ENCODE peak calls at places on chromosome 5, in five cellular contexts. C is HepG2, G is GM12878, N is upper lobe of left lung, R is K562. J is an unnamed sample.

GRCh38 chr5:4229414-4229813 is 633.8 kb downstream of the IRX1 start:
- ATAC-seq in C (no peak), G (no peak), N (no peak), R (no peak), J (peak; percentile 14)

GRCh38 chr5:171188016-171188415 is 121.0 kb upstream of the TLX3 start:
- ATAC-seq in C (no peak), G (no peak), N (no peak), R (no peak), J (no peak)

GRCh38 chr5:86623785-86624483 is 6.2 kb downstream of the COX7C start:
- ATAC-seq in C (peak; percentile 60), G (peak; percentile 18), N (no peak), R (peak; percentile 85), J (no peak)

GRCh38 chr5:78745985-78746384 is 97.4 kb upstream of the LHFPL2 start:
- ATAC-seq in C (no peak), G (no peak), N (no peak), R (no peak), J (no peak)

GRCh38 chr5:181052928-181053759 is 13.1 kb downstream of the BTNL9 start:
- ATAC-seq in C (no peak), G (no peak), N (peak; percentile 33), R (peak; percentile 63), J (peak; percentile 37)

GRCh38 chr5:178392998-178393397 is 160.4 kb upstream of the PHYKPL start:
- ATAC-seq in C (no peak), G (no peak), N (peak; percentile 59), R (no peak), J (no peak)

GRCh38 chr5:39187873-39188731 is 31.3 kb downstream of the FYB1 start:
- ATAC-seq in C (no peak), G (no peak), N (no peak), R (no peak), J (no peak)

GRCh38 chr5:125367702-125368101 is 621.3 kb upstream of the ZNF608 start:
- ATAC-seq in C (no peak), G (no peak), N (no peak), R (no peak), J (no peak)

GRCh38 chr5:168260353-168261211 is 30.9 kb upstream of the WWC1 start:
- ATAC-seq in C (no peak), G (no peak), N (peak; percentile 89), R (no peak), J (no peak)

GRCh38 chr5:33474931-33475499 is 34.2 kb downstream of the TARS1 start:
- ATAC-seq in C (no peak), G (no peak), N (no peak), R (peak; percentile 44), J (no peak)

GRCh38 chr5:81819556-81820314 is 68.8 kb upstream of the SSBP2 start:
- ATAC-seq in C (no peak), G (no peak), N (no peak), R (peak; percentile 65), J (no peak)

GRCh38 chr5:111948078-111948477 is 191.1 kb upstream of the NREP start:
- ATAC-seq in C (no peak), G (no peak), N (peak; percentile 50), R (no peak), J (no peak)

GRCh38 chr5:177467436-177467835 is 6.0 kb downstream of the DBN1 start:
- ATAC-seq in C (no peak), G (no peak), N (no peak), R (no peak), J (no peak)

GRCh38 chr5:138755084-138755748 is 2.0 kb downstream of the CTNNA1 start:
- ATAC-seq in C (no peak), G (peak; percentile 83), N (no peak), R (no peak), J (no peak)

GRCh38 chr5:142168365-142168764 is 59.8 kb downstream of the NDFIP1 start:
- ATAC-seq in C (no peak), G (no peak), N (no peak), R (no peak), J (no peak)

GRCh38 chr5:158942217-158942616 is 157.5 kb downstream of the EBF1 start:
- ATAC-seq in C (no peak), G (peak; percentile 37), N (no peak), R (no peak), J (no peak)

GRCh38 chr5:81305783-81306182 is 4.4 kb downstream of the ZCCHC9 start:
- ATAC-seq in C (no peak), G (peak; percentile 6), N (no peak), R (no peak), J (no peak)

DNA sequence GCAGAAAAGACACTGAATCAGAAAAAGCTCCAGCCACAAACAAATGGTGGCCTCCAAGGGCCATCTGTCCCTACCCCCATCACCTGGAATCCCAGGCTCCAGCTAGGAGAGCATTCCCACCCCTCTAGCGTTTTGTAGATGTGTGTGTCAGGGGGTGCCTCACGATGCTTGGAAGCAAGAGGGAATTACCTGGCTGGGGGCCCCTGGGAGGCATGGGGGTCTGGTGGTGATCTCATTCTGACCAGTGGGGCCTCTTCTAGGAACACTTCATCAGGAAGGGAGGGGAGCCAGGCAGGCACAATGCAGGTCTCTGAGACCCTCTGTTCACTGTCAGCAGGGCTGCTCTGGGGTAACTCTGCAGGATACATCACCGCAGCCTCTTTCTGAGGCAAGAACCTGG is 6.0 kb downstream of the SHROOM1 start:
- ATAC-seq in C (no peak), G (no peak), N (no peak), R (no peak), J (no peak)
- H3K27me3 ChIP-seq in C (no peaks in the 10 kb centered on the region), G (peaks cover 2% of the 10 kb centered on the region), N (no peaks in the 10 kb centered on the region), R (no peaks in the 10 kb centered on the region), J (peaks cover 15% of the 10 kb centered on the region)

DNA sequence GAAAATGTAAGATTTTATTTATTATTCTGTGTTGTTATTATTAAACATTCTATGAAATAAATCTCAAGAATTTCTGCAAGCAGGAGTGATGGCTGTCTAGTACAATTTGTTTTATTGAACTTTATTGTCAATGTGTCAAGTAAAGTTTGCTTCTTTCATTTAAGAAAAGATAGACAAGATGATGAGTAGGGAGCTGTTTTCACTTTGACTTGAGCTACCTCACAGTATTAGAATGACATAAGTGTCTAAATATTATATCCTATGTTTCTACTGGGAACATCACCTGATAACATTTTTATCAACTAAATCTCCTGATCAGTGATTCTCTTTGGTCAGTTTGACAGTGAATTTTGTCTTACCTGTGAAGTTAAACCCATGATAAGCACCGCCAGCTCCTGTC is 12.7 kb upstream of the EDIL3 start:
- ATAC-seq in C (no peak), G (no peak), N (no peak), R (no peak), J (no peak)
- TF ChIP-seq EP300 in C (no peak), G (no peak), N (no peak), R (no peak), J (no peak)

DNA sequence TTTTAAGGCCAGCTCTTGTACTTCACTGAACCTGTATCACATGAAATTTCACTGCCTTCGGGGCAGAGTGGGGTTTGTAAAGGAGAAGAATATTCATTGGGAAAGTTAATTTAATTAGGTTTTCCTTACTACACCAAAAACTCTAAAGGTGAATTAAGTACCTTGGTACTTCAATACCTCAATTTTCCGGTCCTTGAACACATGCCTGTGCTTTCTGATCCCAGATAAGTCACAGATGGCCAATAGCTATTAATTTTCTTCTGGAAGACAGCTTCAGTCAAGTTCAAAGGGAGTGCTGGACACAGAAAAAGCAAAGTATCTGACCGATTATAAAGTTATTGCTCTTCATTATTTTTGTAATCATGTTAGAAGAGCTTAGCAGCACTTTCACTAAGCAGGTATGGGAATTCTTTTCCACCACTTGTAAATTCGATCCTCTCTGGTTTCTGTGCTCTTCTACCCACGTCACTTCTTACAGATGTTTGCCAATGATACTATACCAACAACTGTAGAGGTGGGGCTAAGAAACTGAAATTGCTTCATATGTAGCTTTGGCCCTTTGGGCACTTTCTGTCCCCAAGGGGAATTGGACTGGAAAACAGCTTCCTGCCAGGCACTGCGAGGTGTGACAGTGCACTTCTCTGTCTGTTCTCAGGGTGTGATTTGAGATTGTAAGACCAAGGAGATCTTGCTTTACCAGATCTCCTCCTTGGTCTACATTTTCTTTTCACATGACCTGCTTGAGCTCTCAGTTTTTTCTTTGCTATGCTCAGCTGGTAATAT is 164.0 kb downstream of the CCDC192 start:
- ATAC-seq in C (no peak), G (peak; percentile 79), N (no peak), R (no peak), J (no peak)
- H3K27me3 ChIP-seq in C (no peaks in the 10 kb centered on the region), G (no peaks in the 10 kb centered on the region), N (no peaks in the 10 kb centered on the region), R (no peaks in the 10 kb centered on the region), J (no peaks in the 10 kb centered on the region)

DNA sequence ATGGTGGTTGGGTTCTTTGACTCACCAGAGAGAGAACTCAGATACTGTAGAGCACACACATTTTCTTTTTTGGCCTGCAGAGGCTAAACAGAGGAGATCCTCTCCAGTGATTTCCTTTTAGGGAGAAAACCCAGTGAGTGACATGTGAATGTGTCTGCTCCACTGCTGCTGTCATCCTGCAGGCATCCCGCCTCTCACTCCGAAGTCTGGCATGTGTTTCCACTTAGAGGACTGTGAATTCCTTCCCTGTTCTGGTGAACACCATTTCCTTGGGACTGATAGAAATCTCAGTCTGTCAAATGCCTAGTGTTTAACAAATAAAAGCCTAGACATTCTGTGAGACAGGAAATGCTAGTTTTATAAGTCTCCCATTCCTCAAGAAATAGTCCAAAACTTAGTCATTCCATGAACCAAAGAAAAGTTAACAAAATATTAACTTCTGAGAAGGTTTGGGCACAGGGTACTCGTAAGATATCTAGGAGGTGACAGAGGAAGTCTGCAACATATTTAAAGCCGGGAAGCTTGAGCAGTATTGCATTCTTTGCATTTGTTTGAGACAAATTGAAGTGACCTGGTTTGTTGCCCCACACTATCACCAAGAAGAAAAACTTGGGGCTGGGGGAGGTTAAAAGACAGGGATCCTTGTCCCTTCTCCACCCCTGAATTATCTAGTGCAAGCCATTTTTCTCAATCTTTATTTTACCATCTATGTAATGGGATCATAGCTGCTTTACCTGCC is 74.9 kb upstream of the NIPAL4 start:
- ATAC-seq in C (no peak), G (no peak), N (peak; percentile 85), R (no peak), J (peak; percentile 83)
- TF ChIP-seq EP300 in C (no peak), G (no peak), N (no peak), R (no peak), J (no peak)

DNA sequence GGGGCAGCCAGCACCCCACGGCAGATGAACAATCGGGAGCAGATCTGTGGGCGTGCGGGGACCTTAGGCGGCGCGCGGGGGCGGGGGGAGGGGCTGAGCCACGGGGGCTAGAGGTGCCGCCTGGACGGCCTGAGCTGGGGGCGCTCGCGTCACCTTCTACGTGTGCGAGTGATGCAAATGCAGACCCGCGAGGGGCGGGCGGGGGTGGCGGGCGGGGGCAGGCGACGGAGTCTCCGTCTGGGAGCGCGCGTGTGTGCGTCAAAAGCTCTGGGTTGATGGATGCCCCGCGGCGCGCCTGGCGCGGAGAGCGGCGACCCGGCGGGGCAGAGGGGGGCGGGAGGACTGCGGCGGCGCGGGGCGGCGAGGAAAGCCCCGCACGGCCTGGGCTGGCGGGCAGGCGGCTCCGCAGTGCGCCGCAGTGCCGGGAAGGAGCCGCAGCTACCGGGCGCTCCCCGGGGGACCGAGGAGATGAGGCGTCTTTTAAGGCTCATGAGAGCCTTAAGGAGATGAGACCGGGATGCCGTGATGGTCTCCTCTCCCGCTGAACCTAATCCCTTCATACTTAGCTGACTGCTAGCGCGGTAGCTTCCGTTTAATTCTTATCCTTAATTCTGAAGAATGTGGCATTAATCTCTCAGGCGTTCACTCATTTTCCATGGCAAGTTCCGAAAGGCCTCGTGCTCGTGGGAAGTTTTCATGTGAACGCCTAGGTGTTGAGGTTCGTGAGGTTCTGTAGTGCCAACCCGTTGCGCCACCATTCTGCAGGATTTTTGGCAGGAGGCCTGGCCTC is 1.5 kb downstream of the SV2C start:
- ATAC-seq in C (no peak), G (no peak), N (no peak), R (no peak), J (no peak)
- H3K27me3 ChIP-seq in C (peaks cover 5% of the 10 kb centered on the region), G (peaks cover 17% of the 10 kb centered on the region), N (no peaks in the 10 kb centered on the region), R (peaks cover 12% of the 10 kb centered on the region), J (peaks cover 87% of the 10 kb centered on the region)

GRCh38 chr5:148684528-148684927 is 30.2 kb upstream of the HTR4 start:
- ATAC-seq in C (no peak), G (no peak), N (no peak), R (no peak), J (no peak)
- TF ChIP-seq EP300 in C (no peak), G (no peak), N (no peak), R (no peak), J (no peak)

J was measured in gastroesophageal sphincter.